ENCODE peak calls at places on chromosomes 16 and 17, in seven cellular contexts. V, E, Z, W, D, L and S are unnamed samples.

GRCh38 chr16:75624921-75625334 is 1.8 kb upstream of the ADAT1 start:
- DNase-seq in V (no peak), W (peak; percentile 68), E (no peak), L (no peak), D (peak; percentile 68), Z (no peak), S (no peak)

GRCh38 chr16:72552675-72553074 is 380.7 kb upstream of the PMFBP1 start:
- DNase-seq in Z (no peak), W (no peak), V (no peak), E (no peak), D (no peak), L (no peak), S (no peak)

GRCh38 chr17:62194401-62194800 is 129.3 kb upstream of the MED13 start:
- DNase-seq in W (no peak), L (no peak), E (no peak), Z (no peak), V (no peak), D (no peak), S (no peak)

GRCh38 chr16:85863384-85863774 is 35.6 kb upstream of the IRF8 start:
- DNase-seq in D (peak; percentile 41), E (no peak), W (peak; percentile 25), V (no peak), Z (peak; percentile 32), L (no peak), S (no peak)

GRCh38 chr17:10875411-10875810 is 37.5 kb upstream of the PIRT start:
- DNase-seq in L (no peak), D (no peak), V (no peak), Z (no peak), W (peak; percentile 18), E (peak; percentile 32), S (peak; percentile 26)

GRCh38 chr16:57667526-57668258 is 414 bp upstream of the ADGRG3 start:
- DNase-seq in L (no peak), E (no peak), V (no peak), Z (no peak), D (no peak), W (peak; percentile 68), S (no peak)

GRCh38 chr16:66972983-66973382 is 11.9 kb downstream of the CES3 start:
- DNase-seq in Z (no peak), V (no peak), L (no peak), W (no peak), D (no peak), E (no peak), S (no peak)

GRCh38 chr16:67942510-67943255 is 1.2 kb downstream of the LCAT start:
- DNase-seq in Z (no peak), D (no peak), V (no peak), E (no peak), L (no peak), W (no peak), S (no peak)

GRCh38 chr17:17395246-17395802 is 81.5 kb upstream of the MED9 start:
- DNase-seq in W (no peak), E (no peak), Z (no peak), D (no peak), L (no peak), V (no peak), S (no peak)

GRCh38 chr17:17394494-17394893 is 82.3 kb upstream of the MED9 start:
- DNase-seq in Z (no peak), D (no peak), W (no peak), L (no peak), E (no peak), V (no peak), S (no peak)

GRCh38 chr17:17395885-17396284 is 80.9 kb upstream of the MED9 start:
- DNase-seq in V (no peak), W (no peak), E (no peak), Z (no peak), D (no peak), L (no peak), S (no peak)

GRCh38 chr17:17391575-17392370 is 85.0 kb upstream of the MED9 start:
- DNase-seq in Z (no peak), D (peak; percentile 57), L (no peak), V (no peak), E (peak; percentile 41), W (no peak), S (no peak)

DNA sequence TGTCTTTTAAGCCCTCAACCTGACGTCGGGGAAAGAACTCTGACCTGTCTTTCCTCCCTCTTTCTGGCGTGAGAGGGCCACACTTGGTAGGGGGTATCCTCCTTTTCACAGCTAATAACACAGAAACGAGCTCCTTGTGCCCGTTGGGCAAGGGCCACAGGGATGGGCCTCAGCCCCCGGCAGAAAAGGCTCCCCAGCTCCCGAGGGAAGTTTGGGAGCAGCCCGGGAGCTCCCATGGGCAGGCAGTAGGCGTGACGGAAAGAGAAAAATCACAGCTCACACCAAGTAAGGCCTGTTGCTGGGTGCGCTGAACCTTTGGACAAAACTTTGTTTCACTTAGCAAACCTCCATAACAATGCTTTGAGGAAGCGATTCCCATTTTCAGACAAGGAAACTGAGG is 82.8 kb upstream of the MED9 start:
- DNase-seq in L (no peak), V (no peak), E (no peak), D (no peak), W (no peak), Z (no peak), S (no peak)
- H3K4me1 ChIP-seq in L (no peaks in the 10 kb centered on the region), V (no peaks in the 10 kb centered on the region), E (no peaks in the 10 kb centered on the region), D (no peaks in the 10 kb centered on the region), W (no peaks in the 10 kb centered on the region), Z (no peaks in the 10 kb centered on the region), S (no peaks in the 10 kb centered on the region)

GRCh38 chr16:1344499-1344898 is 7.2 kb downstream of the TSR3 start:
- DNase-seq in W (no peak), D (no peak), V (peak; percentile 36), Z (no peak), L (no peak), E (no peak), S (no peak)

GRCh38 chr16:1341495-1342388 is 8.3 kb downstream of the BAIAP3 start:
- DNase-seq in E (no peak), V (peak; percentile 51), D (no peak), L (no peak), Z (no peak), W (no peak), S (no peak)

GRCh38 chr16:1343428-1344242 is 8.0 kb downstream of the TSR3 start:
- DNase-seq in W (no peak), E (peak; percentile 33), L (no peak), D (no peak), V (peak; percentile 70), Z (no peak), S (peak; percentile 30)

GRCh38 chr16:1340730-1341494 is 7.5 kb downstream of the BAIAP3 start:
- DNase-seq in E (no peak), D (no peak), W (no peak), Z (no peak), L (no peak), V (no peak), S (no peak)

GRCh38 chr16:1342526-1343427 is 8.9 kb downstream of the TSR3 start:
- DNase-seq in L (peak; percentile 89), D (peak; percentile 72), W (peak; percentile 83), V (peak; percentile 100), E (peak; percentile 97), Z (peak; percentile 90), S (peak; percentile 99)
- TF ChIP-seq CTCF in L (no peak), D (no peak), W (no peak), V (no peak), E (no peak), Z (no peak), S (no peak)

GRCh38 chr16:21950782-21951521 is 2.2 kb upstream of the UQCRC2 start:
- DNase-seq in E (peak; percentile 36), W (peak; percentile 50), V (no peak), Z (no peak), D (peak; percentile 23), L (no peak), S (peak; percentile 20)
- H3K4me1 ChIP-seq in E (peaks cover 18% of the 10 kb centered on the region), W (peaks cover 6% of the 10 kb centered on the region), V (peaks cover 28% of the 10 kb centered on the region), Z (peaks cover 22% of the 10 kb centered on the region), D (peaks cover 3% of the 10 kb centered on the region), L (peaks cover 40% of the 10 kb centered on the region), S (peaks cover 11% of the 10 kb centered on the region)

DNA sequence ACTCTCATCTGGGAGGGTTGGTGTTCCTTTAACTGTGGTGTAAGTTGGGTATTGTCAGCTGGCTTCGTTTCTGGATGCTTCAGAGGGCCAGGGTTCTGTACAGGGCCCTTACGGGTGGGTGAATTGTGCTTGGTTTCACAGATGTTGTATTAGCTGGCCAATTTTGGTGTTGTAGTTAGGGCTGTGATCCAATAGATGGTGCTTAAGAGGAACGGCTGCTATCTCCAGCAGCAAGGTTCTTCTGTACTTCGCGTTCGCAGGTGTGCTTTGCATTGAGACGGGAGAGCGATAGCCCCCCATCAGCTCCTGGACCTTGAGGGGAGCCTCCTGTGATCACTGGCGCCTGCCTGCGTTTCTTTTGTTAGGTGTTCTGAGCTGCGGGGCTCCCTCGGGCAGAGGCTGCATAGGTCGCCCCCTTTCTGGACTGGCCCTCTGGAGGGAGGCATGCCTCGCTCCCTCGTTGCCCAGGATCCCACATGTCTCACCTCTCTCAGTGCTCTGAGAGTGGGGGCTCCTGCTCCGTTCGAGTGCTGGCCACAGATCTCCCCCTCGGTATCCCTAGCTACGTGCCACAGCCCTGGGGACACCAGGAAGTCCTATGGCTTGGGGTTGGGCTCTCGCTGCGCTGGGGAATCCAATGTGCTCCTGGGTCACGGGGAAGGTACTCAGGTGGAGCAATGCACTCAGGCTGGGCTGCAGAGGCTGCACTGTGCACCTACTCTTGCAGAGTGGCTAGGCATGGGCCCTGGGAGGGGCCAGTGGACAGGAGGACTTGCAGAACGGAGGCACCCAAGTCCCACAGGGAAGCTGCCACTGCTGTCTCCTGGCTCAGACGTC is 844 bp upstream of the PRDM7 start:
- DNase-seq in E (peak; percentile 19), L (no peak), V (peak; percentile 34), D (peak; percentile 42), Z (no peak), W (peak; percentile 43), S (peak; percentile 41)
- TF ChIP-seq CTCF in E (no peak), L (no peak), V (no peak), D (no peak), Z (no peak), W (no peak), S (no peak)